ENCODE peak calls at places on chromosomes 13 and 19, in six cellular contexts. Q, S, E, D, A and P are unnamed samples. For H3K36me3, the result is how much of the 10 kb centered on the place peaks cover.

GRCh38 chr13:26022538-26023292 is 29.1 kb downstream of the SHISA2 start:
- DNase-seq in S (no peak), E (peak), A (peak), Q (no peak), D (peak), P (peak)

GRCh38 chr13:107736149-107736548 is 479.2 kb downstream of the LIG4 start:
- DNase-seq in E (no peak), S (no peak), Q (no peak), D (no peak), A (no peak), P (no peak)

GRCh38 chr13:74145249-74145970 is 11.2 kb upstream of the KLF12 start:
- DNase-seq in D (no peak), Q (no peak), E (no peak), A (no peak), S (no peak), P (no peak)

GRCh38 chr13:102440259-102440936 is 38.5 kb upstream of the FGF14 start:
- DNase-seq in D (no peak), S (no peak), Q (peak), A (no peak), E (no peak), P (no peak)

GRCh38 chr19:41298327-41298964 is 11.5 kb upstream of the CCDC97 start:
- DNase-seq in S (peak), Q (no peak), E (peak), A (peak), D (peak), P (no peak)

GRCh38 chr19:39918183-39918651 is 16.2 kb downstream of the FCGBP start:
- DNase-seq in A (no peak), E (no peak), Q (no peak), D (no peak), S (no peak), P (no peak)

GRCh38 chr19:1851581-1852293 is 3.5 kb upstream of the REXO1 start:
- DNase-seq in S (peak), D (peak), Q (no peak), A (no peak), E (no peak), P (no peak)

GRCh38 chr19:49441210-49441959 is at the start of gene SLC17A7:
- DNase-seq in S (peak), D (peak), Q (peak), A (no peak), E (peak), P (peak)

GRCh38 chr13:34391071-34391470 is 551.0 kb upstream of the NBEA start:
- DNase-seq in Q (no peak), D (no peak), A (no peak), E (no peak), S (no peak), P (no peak)

GRCh38 chr13:107713314-107713713 is 502.0 kb downstream of the LIG4 start:
- DNase-seq in S (no peak), Q (no peak), E (no peak), D (no peak), A (no peak), P (no peak)

GRCh38 chr13:96141032-96141431 is 51.1 kb downstream of the HS6ST3 start:
- DNase-seq in A (no peak), S (no peak), Q (peak), E (no peak), D (no peak), P (no peak)

GRCh38 chr13:46307554-46307953 is 79.5 kb downstream of the RUBCNL start:
- DNase-seq in Q (no peak), E (no peak), A (no peak), D (no peak), S (no peak), P (no peak)

GRCh38 chr19:55088543-55089265 is 13.0 kb downstream of the EPS8L1 start:
- DNase-seq in A (peak), Q (peak), S (peak), D (peak), E (peak), P (peak)

GRCh38 chr13:95298971-95299627 is 2.2 kb downstream of the ABCC4 start:
- DNase-seq in Q (no peak), A (no peak), D (no peak), S (no peak), E (no peak), P (no peak)

GRCh38 chr13:97322740-97323342 is 100.7 kb downstream of the MBNL2 start:
- DNase-seq in Q (no peak), A (no peak), E (no peak), S (no peak), D (no peak), P (no peak)

GRCh38 chr19:49895566-49896297 is 955 bp downstream of the IL4I1 start:
- DNase-seq in E (no peak), D (no peak), A (no peak), S (no peak), Q (no peak), P (no peak)

GRCh38 chr13:100203696-100204367 is 114.9 kb downstream of the PCCA start:
- DNase-seq in Q (no peak), A (no peak), S (no peak), E (no peak), D (no peak), P (no peak)

GRCh38 chr19:48283908-48284307 is 14.0 kb downstream of the ZNF114 start:
- DNase-seq in Q (no peak), S (no peak), D (no peak), E (no peak), A (no peak), P (no peak)

GRCh38 chr19:34667349-34668076 is 9.4 kb downstream of the SCGB2B2 start:
- DNase-seq in Q (peak), D (peak), E (no peak), A (no peak), S (no peak), P (no peak)
- H3K4me3 ChIP-seq in Q (peak), D (peak), E (peak), A (peak), S (peak), P (peak)

GRCh38 chr13:42129033-42129432 is 80.6 kb downstream of the DGKH start:
- DNase-seq in Q (no peak), A (no peak), S (no peak), D (no peak), E (no peak), P (no peak)
- H3K36me3 ChIP-seq in Q (under half), A (under half), S (under half), D (under half), E (under half), P (under half)

GRCh38 chr19:46303345-46303701 is 6.5 kb downstream of the HIF3A start:
- DNase-seq in E (no peak), Q (no peak), D (no peak), A (no peak), S (no peak), P (no peak)
- H3K27ac ChIP-seq in E (peak), Q (no peak), D (peak), A (no peak), S (no peak), P (peak)

DNA sequence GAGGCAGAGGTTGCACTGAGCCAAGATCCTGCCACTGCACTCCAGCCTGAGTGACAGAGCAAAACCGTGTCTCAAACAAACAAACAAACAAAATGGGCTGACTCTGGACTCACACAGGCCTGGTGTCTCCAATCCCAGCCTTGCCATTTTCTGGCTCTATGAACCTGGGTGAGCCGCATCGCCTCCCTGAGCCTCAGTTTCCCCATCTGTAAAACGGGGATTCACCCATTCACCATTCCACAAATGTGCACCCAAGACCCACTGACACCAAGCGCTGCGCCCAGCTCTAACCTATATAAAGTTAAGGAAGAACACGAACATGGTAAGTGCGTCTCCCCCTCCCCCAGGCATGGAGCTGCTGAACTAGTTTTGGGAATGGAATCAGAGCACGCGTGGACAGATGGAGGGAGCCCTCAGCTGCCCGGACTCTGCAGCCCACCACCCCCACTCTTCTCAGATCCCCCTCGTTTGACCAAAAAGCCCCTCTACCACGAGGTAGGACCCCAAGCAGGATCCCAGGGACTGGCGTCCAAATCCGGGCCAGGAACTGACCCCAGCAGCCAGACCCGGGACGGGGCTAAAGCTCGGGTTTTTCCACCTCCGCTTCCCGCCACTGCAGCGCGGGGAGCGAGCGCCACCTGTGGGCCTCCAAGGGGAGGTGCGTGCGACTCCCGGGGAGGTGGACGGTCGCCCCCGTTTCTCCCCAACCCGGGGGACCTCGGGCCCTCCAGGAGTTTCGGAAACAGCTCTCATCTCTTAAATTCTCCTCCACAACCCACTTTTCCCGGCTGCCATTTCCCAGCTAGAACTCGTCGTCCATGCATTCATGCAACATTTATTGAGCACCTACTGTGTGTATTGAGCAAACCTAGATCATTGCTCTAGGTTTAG is 33.0 kb upstream of the ADGRE5 start:
- DNase-seq in E (peak), A (peak), S (peak), Q (peak), D (peak), P (no peak)
- H3K4me3 ChIP-seq in E (peak), A (peak), S (peak), Q (peak), D (peak), P (peak)